ENCODE peak calls at places on chromosomes 6 and 20, in ten cellular contexts. T is IMR-90, N is ovary, Z is lower leg skin, Y is heart left ventricle, Q is HCT116, S is tibial nerve, R is spleen, F is prostate gland, U is A549. P is an unnamed sample.

GRCh38 chr6:157974341-157974894 is 7.2 kb upstream of the SYNJ2 start:
- DNase-seq in T (peak; percentile 65), N (no peak), Z (no peak), Y (no peak), Q (no peak), S (no peak), R (no peak), F (no peak), U (no peak), P (no peak)

GRCh38 chr20:46220808-46221207 is 87.5 kb downstream of the CDH22 start:
- DNase-seq in T (no peak), N (no peak), Z (no peak), Y (no peak), Q (peak; percentile 75), S (no peak), R (no peak), F (no peak), U (peak; percentile 41), P (no peak)

GRCh38 chr20:45850926-45851325 is 6.3 kb downstream of the ACOT8 start:
- DNase-seq in T (no peak), N (no peak), Z (no peak), Y (no peak), Q (no peak), S (no peak), R (no peak), F (no peak), U (no peak), P (no peak)

GRCh38 chr6:56759521-56759920 is 116.8 kb upstream of the DST start:
- DNase-seq in T (no peak), N (no peak), Z (no peak), Y (no peak), Q (no peak), S (no peak), R (no peak), F (no peak), U (no peak), P (no peak)

GRCh38 chr6:150683320-150683719 is 83.6 kb downstream of the PLEKHG1 start:
- DNase-seq in T (no peak), N (no peak), Z (no peak), Y (peak; percentile 58), Q (no peak), S (no peak), R (peak; percentile 88), F (no peak), U (no peak), P (no peak)

GRCh38 chr20:2459981-2460751 is 10.4 kb downstream of the SNRPB start:
- DNase-seq in T (no peak), N (no peak), Z (no peak), Y (no peak), Q (no peak), S (no peak), R (no peak), F (no peak), U (no peak), P (no peak)

GRCh38 chr6:131372535-131372934 is 200.5 kb upstream of the ARG1 start:
- DNase-seq in T (no peak), N (no peak), Z (no peak), Y (no peak), Q (no peak), S (no peak), R (no peak), F (no peak), U (no peak), P (no peak)

GRCh38 chr6:169960891-169961611 is 209.6 kb downstream of the ERMARD start:
- DNase-seq in T (no peak), N (no peak), Z (no peak), Y (no peak), Q (no peak), S (no peak), R (peak; percentile 69), F (no peak), U (no peak), P (peak; percentile 39)

GRCh38 chr20:43959079-43959919 is 44.6 kb downstream of the TOX2 start:
- DNase-seq in T (no peak), N (no peak), Z (no peak), Y (no peak), Q (no peak), S (no peak), R (peak; percentile 72), F (no peak), U (no peak), P (no peak)

GRCh38 chr6:33945931-33946330 is 142.1 kb upstream of the MLN start:
- DNase-seq in T (no peak), N (no peak), Z (no peak), Y (no peak), Q (no peak), S (no peak), R (peak; percentile 11), F (no peak), U (no peak), P (no peak)

GRCh38 chr20:46455729-46456128 is 49.3 kb upstream of the ELMO2 start:
- DNase-seq in T (no peak), N (no peak), Z (no peak), Y (no peak), Q (no peak), S (no peak), R (no peak), F (no peak), U (no peak), P (no peak)

GRCh38 chr20:59145926-59146800 is 17.5 kb upstream of the ZNF831 start:
- DNase-seq in T (no peak), N (no peak), Z (no peak), Y (no peak), Q (no peak), S (no peak), R (peak; percentile 85), F (no peak), U (no peak), P (peak; percentile 77)

DNA sequence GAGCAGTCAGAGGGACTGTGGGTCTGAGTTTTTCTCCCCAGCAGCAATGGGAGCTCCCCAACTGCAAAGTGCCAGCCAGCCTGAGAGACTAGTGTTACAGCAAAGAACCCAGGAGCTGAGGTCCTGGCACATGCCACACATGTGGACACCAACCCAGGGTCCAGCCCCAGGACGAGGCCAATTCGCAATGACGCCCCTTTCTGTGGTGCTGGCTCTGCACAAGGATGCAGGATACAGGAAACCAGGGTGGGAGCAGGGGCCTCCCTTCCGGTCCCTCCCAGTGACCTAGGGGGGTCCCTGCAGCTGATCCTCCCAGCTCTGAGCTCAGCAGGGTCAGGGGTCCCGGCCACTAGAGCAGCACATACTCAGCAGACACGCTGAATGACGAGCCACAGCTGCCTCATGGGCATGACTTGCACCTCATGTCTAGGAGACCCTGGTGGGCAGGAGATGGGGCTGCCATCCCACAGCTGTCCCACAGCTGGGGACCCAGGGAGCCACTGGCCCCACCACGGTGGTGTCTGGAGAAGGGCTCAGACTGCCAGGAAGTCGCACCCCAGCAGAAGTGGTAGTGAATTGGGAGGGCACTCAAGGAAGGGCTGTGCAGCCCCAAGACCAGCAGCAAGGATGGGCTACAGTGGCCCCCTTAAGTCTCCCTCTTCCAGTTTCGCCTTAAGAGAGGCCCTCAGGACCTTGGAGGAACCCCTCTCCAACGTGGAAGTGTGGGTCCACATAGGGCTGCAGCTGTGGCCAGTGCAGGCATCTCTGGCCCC is 3.6 kb downstream of the ARFRP1 start:
- DNase-seq in T (no peak), N (peak; percentile 36), Z (no peak), Y (no peak), Q (no peak), S (no peak), R (peak; percentile 66), F (no peak), U (no peak), P (no peak)
- TF ChIP-seq POLR2A in T (no peak), N (no peak), Z (no peak), Y (no peak), Q (no peak), S (no peak), R (no peak), F (no peak), U (no peak), P (no peak)

GRCh38 chr20:7500362-7500761 is 439.9 kb downstream of the HAO1 start:
- DNase-seq in T (no peak), N (no peak), Z (no peak), Y (no peak), Q (no peak), S (no peak), R (no peak), F (no peak), U (no peak), P (no peak)

GRCh38 chr20:7503501-7503900 is 436.8 kb downstream of the HAO1 start:
- DNase-seq in T (no peak), N (no peak), Z (no peak), Y (no peak), Q (no peak), S (no peak), R (no peak), F (no peak), U (no peak), P (no peak)

GRCh38 chr20:7505835-7506221 is 434.4 kb downstream of the HAO1 start:
- DNase-seq in T (no peak), N (no peak), Z (no peak), Y (no peak), Q (no peak), S (no peak), R (no peak), F (no peak), U (no peak), P (no peak)

GRCh38 chr20:7505152-7505834 is 435.0 kb downstream of the HAO1 start:
- DNase-seq in T (no peak), N (no peak), Z (no peak), Y (no peak), Q (no peak), S (no peak), R (no peak), F (no peak), U (no peak), P (no peak)
- TF ChIP-seq CTCF in T (no peak), N (no peak), Z (no peak), Y (no peak), Q (no peak), S (no peak), R (no peak), F (no peak), U (no peak), P (no peak)

GRCh38 chr20:19943021-19943659 is 74.0 kb upstream of the NAA20 start:
- DNase-seq in T (no peak), N (no peak), Z (peak; percentile 44), Y (no peak), Q (no peak), S (no peak), R (no peak), F (peak; percentile 91), U (no peak), P (no peak)
- TF ChIP-seq POLR2A in T (no peak), N (no peak), Z (no peak), Y (no peak), Q (no peak), S (no peak), R (no peak), F (no peak), U (no peak), P (no peak)

DNA sequence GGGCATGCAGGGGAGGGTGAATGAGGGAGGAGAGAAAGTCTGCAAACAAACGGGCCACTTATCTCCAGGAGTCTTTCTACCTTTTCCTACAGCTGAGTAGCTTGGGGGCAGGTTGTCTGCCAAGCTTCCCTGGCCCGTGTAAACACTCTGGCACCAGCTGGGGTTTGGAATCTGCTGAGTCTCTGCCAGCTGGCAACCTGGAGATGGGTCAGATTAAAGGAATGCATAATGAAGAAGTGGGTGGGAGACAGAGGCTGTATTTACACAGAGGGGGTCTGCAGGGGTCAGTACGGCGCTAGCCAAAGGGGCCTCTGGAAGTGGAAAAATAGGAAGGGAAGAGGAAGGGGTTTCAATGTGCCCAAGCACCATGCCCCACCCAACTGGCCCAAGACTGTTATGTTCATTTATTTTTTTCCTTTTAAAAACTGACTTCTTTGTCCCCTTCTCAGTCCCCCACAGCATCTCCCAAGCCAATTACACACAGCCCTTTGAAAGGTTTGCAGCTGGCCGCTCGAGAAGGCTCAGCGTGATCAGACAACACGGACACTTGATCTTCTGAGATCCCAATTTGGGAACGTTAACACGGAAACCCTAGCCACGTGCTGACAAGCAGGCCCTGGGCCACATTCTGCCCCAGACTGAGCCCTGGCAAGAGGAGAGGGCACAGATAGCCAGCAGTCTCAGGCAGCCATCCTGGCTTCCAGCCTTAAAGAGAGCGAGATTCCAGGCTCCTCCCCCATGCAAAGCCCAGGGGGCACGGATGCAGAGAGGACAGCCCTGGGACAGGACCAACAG is 25.2 kb downstream of the TRAM2 start:
- DNase-seq in T (peak; percentile 91), N (peak; percentile 77), Z (no peak), Y (peak; percentile 79), Q (no peak), S (no peak), R (no peak), F (peak; percentile 50), U (peak; percentile 28), P (no peak)
- TF ChIP-seq CTCF in T (no peak), N (no peak), Z (no peak), Y (no peak), Q (no peak), S (no peak), R (no peak), F (no peak), U (no peak), P (no peak)